ENCODE peak calls at places on chromosomes 16 and 17, in six cellular contexts. H, N, F, S, B and Z are unnamed samples.

GRCh38 chr17:68204736-68205135 is 43.1 kb upstream of the AMZ2 start:
- DNase-seq in H (no peak), N (no peak), F (no peak), S (no peak), B (no peak), Z (no peak)

GRCh38 chr16:31081428-31082351 is 7.1 kb downstream of the PRSS53 start:
- DNase-seq in H (no peak), N (no peak), F (no peak), S (no peak), B (no peak), Z (no peak)

GRCh38 chr16:84503751-84504395 is 586 bp downstream of the MEAK7 start:
- DNase-seq in H (no peak), N (no peak), F (no peak), S (no peak), B (peak), Z (peak)

GRCh38 chr16:31268891-31269290 is 9.1 kb downstream of the ITGAM start:
- DNase-seq in H (no peak), N (no peak), F (no peak), S (peak), B (no peak), Z (no peak)

GRCh38 chr17:76725580-76726230 is 701 bp downstream of the JMJD6 start:
- DNase-seq in H (no peak), N (no peak), F (no peak), S (peak), B (peak), Z (peak)

GRCh38 chr17:76872221-76872873 is 4.1 kb downstream of the MGAT5B start:
- DNase-seq in H (no peak), N (no peak), F (peak), S (no peak), B (peak), Z (peak)

GRCh38 chr17:12859520-12859919 is 70.2 kb downstream of the ARHGAP44 start:
- DNase-seq in H (no peak), N (no peak), F (no peak), S (no peak), B (no peak), Z (peak)

GRCh38 chr17:78360371-78361226 is 722 bp upstream of the SOCS3 start:
- DNase-seq in H (peak), N (peak), F (peak), S (peak), B (peak), Z (peak)

GRCh38 chr17:82217530-82218204 is 5.0 kb upstream of the CCDC57 start:
- DNase-seq in H (no peak), N (no peak), F (peak), S (no peak), B (peak), Z (peak)

GRCh38 chr17:82767041-82767754 is 15.3 kb downstream of the TBCD start:
- DNase-seq in H (no peak), N (no peak), F (peak), S (peak), B (peak), Z (peak)

GRCh38 chr16:81558444-81559175 is 114.0 kb downstream of the CMIP start:
- DNase-seq in H (no peak), N (no peak), F (no peak), S (no peak), B (no peak), Z (no peak)

GRCh38 chr16:86073103-86073625 is 174.2 kb downstream of the IRF8 start:
- DNase-seq in H (no peak), N (no peak), F (no peak), S (no peak), B (peak), Z (no peak)

GRCh38 chr16:23206986-23207385 is 24.4 kb downstream of the SCNN1G start:
- DNase-seq in H (no peak), N (no peak), F (no peak), S (no peak), B (no peak), Z (no peak)

GRCh38 chr16:89921131-89921698 is 1.9 kb upstream of the TUBB3 start:
- DNase-seq in H (no peak), N (no peak), F (no peak), S (peak), B (no peak), Z (no peak)

GRCh38 chr16:57039148-57039812 is 49.9 kb downstream of the NLRC5 start:
- DNase-seq in H (no peak), N (no peak), F (no peak), S (no peak), B (peak), Z (peak)

GRCh38 chr17:51299859-51300258 is 39.5 kb downstream of the UTP18 start:
- DNase-seq in H (no peak), N (no peak), F (no peak), S (no peak), B (no peak), Z (no peak)

GRCh38 chr17:8944083-8944482 is 21.4 kb downstream of the PIK3R5 start:
- DNase-seq in H (no peak), N (no peak), F (no peak), S (no peak), B (no peak), Z (no peak)

GRCh38 chr17:44203731-44204452 is 4.2 kb upstream of the ATXN7L3 start:
- DNase-seq in H (peak), N (no peak), F (no peak), S (peak), B (peak), Z (peak)

GRCh38 chr17:83173997-83174858 is 94.8 kb downstream of the METRNL start:
- DNase-seq in H (no peak), N (no peak), F (no peak), S (peak), B (no peak), Z (peak)

GRCh38 chr17:836154-836553 is 54.0 kb downstream of the MRM3 start:
- DNase-seq in H (no peak), N (no peak), F (no peak), S (no peak), B (peak), Z (no peak)

GRCh38 chr17:12320286-12320685 is 299.6 kb downstream of the MAP2K4 start:
- DNase-seq in H (no peak), N (no peak), F (peak), S (no peak), B (peak), Z (peak)

GRCh38 chr17:2701161-2701995 is 10.2 kb downstream of the CLUH start:
- DNase-seq in H (no peak), N (no peak), F (no peak), S (peak), B (no peak), Z (no peak)

GRCh38 chr17:41539979-41540701 is 12.0 kb upstream of the KRT19 start:
- DNase-seq in H (no peak), N (no peak), F (no peak), S (no peak), B (no peak), Z (no peak)

GRCh38 chr17:38590988-38591758 is 14.6 kb downstream of the SRCIN1 start:
- DNase-seq in H (no peak), N (no peak), F (no peak), S (no peak), B (no peak), Z (no peak)

GRCh38 chr17:40451420-40451819 is 8.2 kb downstream of the IGFBP4 start:
- DNase-seq in H (no peak), N (no peak), F (no peak), S (no peak), B (peak), Z (peak)
- H4K91ac ChIP-seq in H (no peak), N (no peak), F (no peak), S (no peak), B (no peak), Z (no peak)

GRCh38 chr17:30113213-30113612 is 3.4 kb upstream of the NSRP1 start:
- DNase-seq in H (no peak), N (no peak), F (no peak), S (no peak), B (no peak), Z (no peak)

GRCh38 chr17:30112794-30113193 is 3.8 kb upstream of the NSRP1 start:
- DNase-seq in H (no peak), N (no peak), F (no peak), S (no peak), B (no peak), Z (no peak)

GRCh38 chr17:30116661-30117547 is at the start of gene NSRP1:
- DNase-seq in H (peak), N (peak), F (peak), S (peak), B (peak), Z (peak)

GRCh38 chr17:30117548-30118155 is 1.0 kb downstream of the NSRP1 start:
- DNase-seq in H (no peak), N (no peak), F (no peak), S (no peak), B (no peak), Z (peak)

GRCh38 chr17:30116345-30116660 is 313 bp upstream of the NSRP1 start:
- DNase-seq in H (no peak), N (no peak), F (no peak), S (no peak), B (no peak), Z (no peak)
- H4K91ac ChIP-seq in H (no peak), N (peak), F (peak), S (no peak), B (no peak), Z (peak)

DNA sequence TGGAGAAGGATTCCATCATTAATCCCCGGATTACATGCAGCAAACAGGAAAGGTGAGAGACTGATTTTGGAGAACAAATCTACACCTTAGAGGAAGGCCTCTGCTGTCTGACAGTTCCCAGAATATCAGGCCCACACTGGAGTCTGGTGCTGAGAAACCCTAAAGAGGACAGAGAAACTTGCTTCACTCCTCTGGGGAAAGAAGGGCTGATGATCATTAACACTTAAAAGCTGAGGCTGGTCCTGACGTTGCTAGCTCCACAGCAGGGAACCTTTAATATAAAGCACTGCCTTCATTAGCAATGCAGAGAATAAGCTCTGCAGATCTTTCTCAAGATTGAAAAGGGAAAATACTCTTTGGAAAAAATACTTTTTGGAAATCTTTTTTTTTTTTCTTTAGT is 1472.4 kb upstream of the GOT2 start:
- DNase-seq in H (no peak), N (no peak), F (no peak), S (peak), B (no peak), Z (no peak)
- H4K91ac ChIP-seq in H (no peak), N (no peak), F (no peak), S (no peak), B (no peak), Z (no peak)

GRCh38 chr16:8376858-8377257 is 213.5 kb downstream of the TMEM114 start:
- DNase-seq in H (no peak), N (no peak), F (no peak), S (no peak), B (no peak), Z (no peak)
- H4K91ac ChIP-seq in H (no peak), N (no peak), F (no peak), S (no peak), B (no peak), Z (no peak)